ENCODE peak calls at places on chromosomes 11 and 22, in eight cellular contexts. U is thyroid gland, B is body of pancreas, E is adrenal gland, N is HCT116, P is tibial nerve, A is suprapubic skin, L is IMR-90. T is an unnamed sample. For H3K4me1, the result is how much of the 10 kb centered on the place peaks cover.

GRCh38 chr11:28466506-28466905 is 358.3 kb downstream of the METTL15 start:
- DNase-seq in U (no peak), B (no peak), E (no peak), N (no peak), P (no peak), A (no peak), L (no peak), T (no peak)

GRCh38 chr11:43532046-43532445 is 148.5 kb upstream of the HSD17B12 start:
- DNase-seq in U (no peak), B (no peak), E (no peak), N (no peak), P (no peak), A (no peak), L (no peak), T (no peak)

GRCh38 chr11:79026803-79027445 is 413.9 kb downstream of the TENM4 start:
- DNase-seq in U (no peak), B (no peak), E (no peak), N (no peak), P (no peak), A (no peak), L (peak), T (no peak)

GRCh38 chr11:67307545-67308001 is 4.2 kb downstream of the SSH3 start:
- DNase-seq in U (no peak), B (no peak), E (no peak), N (no peak), P (no peak), A (peak), L (no peak), T (no peak)

GRCh38 chr11:7511405-7511804 is 2.4 kb upstream of the PPFIBP2 start:
- DNase-seq in U (peak), B (peak), E (peak), N (no peak), P (peak), A (no peak), L (no peak), T (peak)

GRCh38 chr11:60971520-60971919 is at the start of gene CD6:
- DNase-seq in U (no peak), B (no peak), E (no peak), N (no peak), P (no peak), A (no peak), L (no peak), T (no peak)

GRCh38 chr11:26193714-26194373 is 138.1 kb upstream of the ANO3 start:
- DNase-seq in U (no peak), B (no peak), E (no peak), N (no peak), P (no peak), A (no peak), L (peak), T (no peak)

GRCh38 chr11:86947541-86947940 is 7.7 kb downstream of the FZD4 start:
- DNase-seq in U (no peak), B (no peak), E (no peak), N (no peak), P (no peak), A (no peak), L (peak), T (no peak)

GRCh38 chr22:29524440-29525191 is 28.9 kb downstream of the THOC5 start:
- DNase-seq in U (no peak), B (peak), E (peak), N (no peak), P (no peak), A (no peak), L (peak), T (no peak)

GRCh38 chr11:34565417-34566208 is 52.0 kb upstream of the ELF5 start:
- DNase-seq in U (no peak), B (no peak), E (no peak), N (peak), P (no peak), A (no peak), L (no peak), T (no peak)

GRCh38 chr11:57530215-57530595 is 349 bp downstream of the TIMM10 start:
- DNase-seq in U (no peak), B (no peak), E (no peak), N (no peak), P (no peak), A (no peak), L (no peak), T (no peak)
- H3K4me1 ChIP-seq in U (under half), B (under half), E (under half), N (under half), P (under half), A (under half), L (under half), T (under half)

GRCh38 chr22:39502109-39502788 is at the start of gene MIEF1:
- DNase-seq in U (peak), B (peak), E (peak), N (peak), P (peak), A (peak), L (peak), T (peak)
- TF ChIP-seq POLR2A in U (no peak), B (peak), E (peak), N (peak), P (no peak), A (peak), L (no peak), T (peak)

DNA sequence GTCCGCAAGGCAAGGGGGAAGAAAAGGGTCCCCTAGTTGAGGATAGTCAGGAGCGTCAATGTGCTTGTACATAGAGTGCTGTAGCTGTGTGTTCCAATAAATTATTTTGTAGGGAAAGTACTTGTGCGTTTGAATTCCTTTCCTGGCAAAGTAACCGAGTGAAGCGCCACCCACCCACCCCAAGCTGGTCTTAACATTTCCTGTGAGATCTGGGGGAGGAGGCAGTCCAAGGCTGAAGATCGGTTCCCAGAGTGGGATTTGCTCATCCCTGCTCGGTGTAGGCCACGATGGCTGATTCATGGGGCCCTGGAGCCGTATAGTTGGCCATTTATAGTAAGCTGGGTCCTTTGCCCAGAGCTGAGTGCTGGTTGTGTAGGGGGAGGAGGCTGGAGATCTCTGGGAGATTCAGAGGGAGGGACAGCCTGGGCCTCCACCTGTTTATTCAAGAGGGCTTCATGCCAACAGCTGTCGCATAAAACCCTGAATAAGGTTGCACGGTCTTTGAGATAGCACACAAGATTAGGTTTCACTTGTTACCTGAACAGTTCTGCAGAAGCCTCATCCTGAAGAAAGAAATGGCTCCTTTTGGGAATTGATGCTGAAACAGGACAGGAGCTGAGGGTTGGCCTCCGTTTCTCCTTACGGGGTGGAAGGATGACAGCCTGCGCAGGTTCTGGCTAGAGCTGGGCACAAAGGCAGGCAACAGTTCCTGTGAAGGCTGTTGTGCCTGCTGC is 2.4 kb downstream of the ATF4 start:
- DNase-seq in U (peak), B (peak), E (peak), N (no peak), P (no peak), A (no peak), L (peak), T (peak)
- H3K4me1 ChIP-seq in U (under half), B (half or more), E (under half), N (under half), P (under half), A (half or more), L (under half), T (half or more)

DNA sequence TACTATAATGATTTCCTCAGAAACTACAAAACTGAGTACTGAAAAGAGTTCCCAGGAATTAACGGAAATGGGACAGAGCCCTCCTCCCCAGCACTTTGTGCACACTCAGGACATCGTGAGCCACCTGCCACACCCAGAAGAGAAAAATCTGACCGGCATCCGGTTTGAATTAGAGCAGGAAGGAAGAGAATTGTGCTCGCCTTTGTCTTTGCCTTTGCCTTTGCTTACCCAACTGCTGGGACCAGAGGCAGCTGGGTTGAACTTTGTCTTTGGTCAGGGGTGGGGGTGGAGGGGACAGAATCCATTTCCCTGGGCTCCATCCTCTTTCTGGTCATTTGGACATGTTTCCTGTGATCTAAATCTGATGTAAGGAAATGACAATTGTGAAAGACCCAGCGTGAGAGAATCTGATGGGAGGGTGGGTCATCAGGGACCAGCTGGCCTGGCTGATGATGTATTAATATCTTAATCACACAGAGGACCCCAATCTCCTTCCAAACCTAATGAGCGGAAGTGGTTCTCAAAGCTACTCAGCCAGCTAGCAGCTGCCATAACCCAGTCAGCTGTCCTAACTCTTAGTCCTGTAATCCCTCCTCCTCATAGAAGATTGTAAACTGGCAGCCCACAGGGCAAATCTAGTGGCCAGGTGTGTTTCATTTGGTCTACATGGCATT is 1.1 kb upstream of the LIMK2 start:
- DNase-seq in U (peak), B (no peak), E (peak), N (no peak), P (peak), A (no peak), L (no peak), T (no peak)
- TF ChIP-seq POLR2A in U (no peak), B (no peak), E (no peak), N (no peak), P (no peak), A (no peak), L (no peak), T (no peak)

DNA sequence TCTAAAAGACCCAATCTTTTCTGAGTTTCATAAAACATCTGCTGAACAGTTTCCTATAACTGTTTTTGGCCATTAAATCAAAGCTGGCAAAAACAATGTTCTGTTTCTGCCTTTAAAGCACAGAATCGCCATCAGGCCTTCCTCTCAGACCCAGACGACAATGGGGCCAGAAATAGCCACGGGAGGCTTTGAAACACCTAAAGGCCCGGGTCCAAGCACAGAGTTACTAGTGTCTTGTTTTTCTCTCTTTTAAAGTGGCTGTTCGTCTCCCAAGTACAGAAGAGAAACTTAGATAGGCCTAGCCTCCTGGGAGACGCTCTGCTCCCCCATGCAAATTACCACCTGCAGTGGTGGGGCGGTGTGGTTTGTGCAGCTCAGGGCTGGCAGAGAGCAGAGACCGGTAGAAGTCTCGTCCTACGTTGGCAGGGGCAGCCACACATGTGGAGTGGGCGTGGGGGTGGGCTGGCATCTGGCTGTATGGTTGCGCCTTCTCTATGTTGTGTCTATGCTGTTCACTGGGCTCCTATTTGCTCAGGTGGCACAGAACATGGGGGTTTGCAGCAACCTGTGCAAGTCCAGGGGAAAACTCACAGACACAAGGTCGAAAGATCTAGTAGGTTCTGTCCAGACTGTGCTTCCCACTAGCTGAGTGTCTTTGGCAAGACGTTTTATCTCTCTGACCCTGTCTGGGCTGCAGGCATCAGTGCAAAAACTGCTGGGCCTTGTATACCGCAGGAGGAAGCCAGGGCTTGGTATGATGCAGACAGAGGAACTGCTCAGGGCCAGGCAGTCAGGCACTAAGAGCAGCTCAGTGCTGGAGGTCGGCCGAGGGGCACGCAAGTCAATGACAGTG is 23.6 kb upstream of the ETS1 start:
- DNase-seq in U (no peak), B (no peak), E (no peak), N (no peak), P (no peak), A (no peak), L (no peak), T (no peak)
- H3K4me1 ChIP-seq in U (under half), B (under half), E (under half), N (under half), P (under half), A (under half), L (under half), T (under half)